ENCODE peak calls at places on chromosome 19, in seven cellular contexts. H is GM19239; N is omental fat pad; F is effector CD4-positive, alpha-beta T cell; K is foreskin fibroblast; R is NCI-H2081; O is stimulated activated naive CD8-positive, alpha-beta T cell treated with anti-CD3 and anti-CD28 coated beads, Interleukin-15, Interleukin-2, amounts not matched to agents 100 U/mL and 50 U/mL, for 24 hours. X is an unnamed sample.

GRCh38 chr19:5313307-5313706 is 27.3 kb downstream of the PTPRS start:
- DNase-seq in H (no peak), N (no peak), F (no peak), K (no peak), R (peak; percentile 46), O (peak; percentile 34), X (peak; percentile 72)

GRCh38 chr19:16342002-16342715 is 17.5 kb downstream of the KLF2 start:
- DNase-seq in H (no peak), N (no peak), F (no peak), K (peak; percentile 41), R (no peak), O (peak; percentile 62), X (no peak)

GRCh38 chr19:43395561-43395960 is 19.1 kb upstream of the TEX101 start:
- DNase-seq in H (no peak), N (no peak), F (no peak), K (no peak), R (no peak), O (no peak), X (no peak)

GRCh38 chr19:46306501-46306900 is 9.7 kb downstream of the HIF3A start:
- DNase-seq in H (no peak), N (no peak), F (no peak), K (no peak), R (no peak), O (no peak), X (no peak)

GRCh38 chr19:7848779-7849457 is 18.9 kb downstream of the EVI5L start:
- DNase-seq in H (no peak), N (no peak), F (no peak), K (no peak), R (no peak), O (no peak), X (no peak)

GRCh38 chr19:46551175-46551574 is 50.0 kb upstream of the CALM3 start:
- DNase-seq in H (no peak), N (no peak), F (no peak), K (no peak), R (no peak), O (no peak), X (no peak)

GRCh38 chr19:1445185-1445931 is 4.6 kb upstream of the APC2 start:
- DNase-seq in H (peak; percentile 99), N (peak; percentile 54), F (peak; percentile 57), K (peak; percentile 84), R (peak; percentile 59), O (peak; percentile 89), X (peak; percentile 94)

GRCh38 chr19:44587863-44588752 is 25.3 kb upstream of the IGSF23 start:
- DNase-seq in H (no peak), N (no peak), F (no peak), K (peak; percentile 89), R (no peak), O (peak; percentile 11), X (no peak)

GRCh38 chr19:1279782-1280341 is 4.5 kb downstream of the FAM174C start:
- DNase-seq in H (peak; percentile 97), N (no peak), F (peak; percentile 74), K (peak; percentile 92), R (peak; percentile 72), O (peak; percentile 85), X (peak; percentile 91)

GRCh38 chr19:37981785-37982475 is 74.9 kb downstream of the SIPA1L3 start:
- DNase-seq in H (no peak), N (no peak), F (no peak), K (no peak), R (no peak), O (no peak), X (no peak)

GRCh38 chr19:39053276-39054090 is 21.1 kb upstream of the FBXO27 start:
- DNase-seq in H (no peak), N (no peak), F (no peak), K (no peak), R (no peak), O (no peak), X (no peak)

GRCh38 chr19:6413291-6413690 is 11.3 kb downstream of the KHSRP start:
- DNase-seq in H (no peak), N (no peak), F (no peak), K (no peak), R (no peak), O (no peak), X (peak; percentile 26)

GRCh38 chr19:18239303-18239702 is 13.1 kb upstream of the PDE4C start:
- DNase-seq in H (no peak), N (no peak), F (no peak), K (peak; percentile 35), R (no peak), O (no peak), X (no peak)

GRCh38 chr19:29454109-29454508 is 71.7 kb upstream of the VSTM2B start:
- DNase-seq in H (no peak), N (no peak), F (no peak), K (no peak), R (no peak), O (no peak), X (no peak)

GRCh38 chr19:15769586-15769985 is 17.9 kb upstream of the OR10H5 start:
- DNase-seq in H (no peak), N (no peak), F (no peak), K (no peak), R (no peak), O (no peak), X (no peak)

GRCh38 chr19:11197291-11198174 is at the start of gene KANK2:
- DNase-seq in H (peak; percentile 97), N (peak; percentile 55), F (peak; percentile 55), K (peak; percentile 92), R (peak; percentile 94), O (peak; percentile 84), X (peak; percentile 99)

GRCh38 chr19:29882719-29883105 is 59.3 kb upstream of the URI1 start:
- DNase-seq in H (no peak), N (no peak), F (no peak), K (no peak), R (no peak), O (no peak), X (no peak)